ENCODE peak calls at places on chromosome 7, in four cellular contexts. N is AG09309, X is mammary epithelial cell, F is GM12865. A is an unnamed sample.

GRCh38 chr7:305410-306151 is 15.6 kb downstream of the FOXL3 start:
- DNase-seq in X (no peak), F (no peak), N (no peak), A (no peak)

GRCh38 chr7:16092711-16093110 is 328.6 kb downstream of the CRPPA start:
- DNase-seq in F (no peak), X (no peak), N (no peak), A (no peak)

GRCh38 chr7:13908667-13909382 is 80.6 kb downstream of the ETV1 start:
- DNase-seq in F (no peak), N (no peak), X (no peak), A (no peak)

GRCh38 chr7:10974717-10975032 is 1.0 kb downstream of the PHF14 start:
- DNase-seq in N (no peak), F (no peak), X (peak; percentile 36), A (no peak)

GRCh38 chr7:74561898-74562613 is 95.5 kb upstream of the GTF2I start:
- DNase-seq in X (peak; percentile 24), F (no peak), N (no peak), A (no peak)

GRCh38 chr7:51307811-51308737 is 8.5 kb downstream of the COBL start:
- DNase-seq in F (no peak), X (no peak), N (no peak), A (no peak)

GRCh38 chr7:149228831-149229471 is 10.5 kb upstream of the ZNF212 start:
- DNase-seq in F (no peak), X (no peak), N (no peak), A (no peak)

GRCh38 chr7:50405246-50405645 is 44.9 kb downstream of the FIGNL1 start:
- DNase-seq in X (no peak), F (peak; percentile 47), N (no peak), A (no peak)

GRCh38 chr7:118858651-118859149 is 634.2 kb downstream of the ANKRD7 start:
- DNase-seq in N (no peak), F (no peak), X (no peak), A (no peak)

GRCh38 chr7:149071641-149072437 is 18.7 kb downstream of the ZNF786 start:
- DNase-seq in F (peak; percentile 95), N (no peak), X (no peak), A (no peak)

GRCh38 chr7:120583835-120584586 is 273.9 kb downstream of the TSPAN12 start:
- DNase-seq in X (peak; percentile 5), F (no peak), N (no peak), A (no peak)

GRCh38 chr7:101235050-101235449 is 2.6 kb downstream of the CLDN15 start:
- DNase-seq in N (no peak), F (no peak), X (no peak), A (no peak)
- TF ChIP-seq CTCF in N (peak; percentile 35), F (peak; percentile 2), X (peak; percentile 41), A (peak; percentile 33)

DNA sequence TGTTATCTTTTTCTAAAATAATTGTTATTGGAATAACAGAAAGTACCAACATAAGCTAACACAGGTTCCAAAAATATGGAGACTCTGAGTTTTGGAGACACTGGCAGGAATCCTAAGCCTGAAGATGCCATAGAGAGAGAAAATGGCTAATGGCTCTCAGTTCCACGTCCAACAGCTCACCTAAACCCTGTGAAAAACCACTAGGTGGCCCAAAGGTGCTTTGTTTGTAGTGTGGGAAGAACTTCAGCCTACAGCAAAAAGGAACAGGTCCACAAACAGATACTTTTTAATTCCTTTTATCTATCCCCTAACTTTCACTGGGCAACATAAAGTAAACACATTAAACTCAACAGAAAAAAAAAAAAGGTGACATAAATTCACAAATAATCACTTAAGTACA is 272.3 kb downstream of the SEMA3D start:
- DNase-seq in X (no peak), F (peak; percentile 5), N (no peak), A (no peak)
- TF ChIP-seq CTCF in X (peak; percentile 36), F (no peak), N (no peak), A (no peak)

GRCh38 chr7:129147723-129148122 is 3.2 kb downstream of the TSPAN33 start:
- DNase-seq in X (no peak), N (no peak), F (peak; percentile 44), A (no peak)

GRCh38 chr7:129146237-129146979 is 1.9 kb downstream of the TSPAN33 start:
- DNase-seq in N (no peak), X (no peak), F (peak; percentile 88), A (peak; percentile 12)

GRCh38 chr7:129143724-129144094 is 798 bp upstream of the TSPAN33 start:
- DNase-seq in F (no peak), N (no peak), X (no peak), A (no peak)

GRCh38 chr7:129144834-129145668 is 544 bp downstream of the TSPAN33 start:
- DNase-seq in X (no peak), N (no peak), F (peak; percentile 37), A (no peak)

GRCh38 chr7:129144095-129144833 is at the start of gene TSPAN33:
- DNase-seq in F (peak; percentile 84), X (peak; percentile 71), N (peak; percentile 1), A (peak; percentile 5)
- TF ChIP-seq CTCF in F (no peak), X (no peak), N (no peak), A (no peak)

GRCh38 chr7:72577107-72577506 is 165.0 kb upstream of the CALN1 start:
- DNase-seq in N (no peak), F (no peak), X (no peak), A (no peak)
- TF ChIP-seq CTCF in N (no peak), F (no peak), X (no peak), A (no peak)

GRCh38 chr7:5139998-5140397 is 50.0 kb upstream of the WIPI2 start:
- DNase-seq in F (peak; percentile 56), N (no peak), X (no peak), A (no peak)
- TF ChIP-seq CTCF in F (peak; percentile 52), N (peak; percentile 29), X (peak; percentile 25), A (peak; percentile 26)

DNA sequence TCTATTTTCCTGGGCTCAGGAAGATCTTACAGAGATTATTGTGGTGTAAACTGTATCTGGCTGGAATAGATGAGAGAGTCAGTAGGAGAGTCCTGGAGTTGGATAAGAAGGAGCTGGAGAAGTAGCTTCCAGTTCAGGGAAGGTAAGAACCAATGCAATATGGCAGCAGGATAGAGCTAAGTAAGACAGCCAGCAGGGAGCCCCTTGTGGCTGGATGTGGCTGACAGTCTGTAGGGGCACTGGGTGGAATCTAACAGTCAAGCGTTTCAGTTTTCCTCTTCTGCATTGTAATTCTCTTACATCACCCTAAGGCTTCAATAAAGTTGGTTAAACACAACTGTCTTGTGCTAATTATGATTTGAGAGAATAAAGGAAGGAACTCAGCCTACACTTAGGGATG is 105.8 kb upstream of the EEPD1 start:
- DNase-seq in N (no peak), X (no peak), F (no peak), A (no peak)
- TF ChIP-seq CTCF in N (peak; percentile 33), X (peak; percentile 26), F (peak; percentile 33), A (peak; percentile 8)

DNA sequence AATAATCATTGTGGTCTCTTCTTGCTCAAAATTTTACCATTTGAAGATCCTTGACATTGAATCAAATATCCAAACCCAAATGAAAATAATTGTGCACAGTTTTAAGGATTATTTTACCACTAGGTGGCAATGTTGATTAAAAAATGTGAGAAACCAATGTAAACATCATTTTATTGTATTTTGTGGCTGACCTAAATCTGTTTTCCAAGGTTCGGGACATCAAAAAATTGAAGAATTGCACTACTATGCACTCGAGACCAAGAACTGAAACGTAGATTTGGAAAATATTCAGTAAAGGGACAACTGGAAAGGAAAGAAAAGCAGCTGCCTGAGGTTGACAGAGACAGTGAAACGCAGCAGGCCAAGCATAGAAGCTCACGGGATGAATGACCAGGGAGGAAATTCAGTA is 259.3 kb downstream of the SNX13 start:
- DNase-seq in F (peak; percentile 18), N (no peak), X (peak; percentile 61), A (no peak)
- TF ChIP-seq CTCF in F (peak; percentile 19), N (peak; percentile 11), X (peak; percentile 39), A (peak; percentile 33)

GRCh38 chr7:150860291-150860977 is 8.1 kb downstream of the AOC1 start:
- DNase-seq in F (no peak), N (no peak), X (no peak), A (no peak)
- TF ChIP-seq CTCF in F (no peak), N (no peak), X (no peak), A (no peak)

DNA sequence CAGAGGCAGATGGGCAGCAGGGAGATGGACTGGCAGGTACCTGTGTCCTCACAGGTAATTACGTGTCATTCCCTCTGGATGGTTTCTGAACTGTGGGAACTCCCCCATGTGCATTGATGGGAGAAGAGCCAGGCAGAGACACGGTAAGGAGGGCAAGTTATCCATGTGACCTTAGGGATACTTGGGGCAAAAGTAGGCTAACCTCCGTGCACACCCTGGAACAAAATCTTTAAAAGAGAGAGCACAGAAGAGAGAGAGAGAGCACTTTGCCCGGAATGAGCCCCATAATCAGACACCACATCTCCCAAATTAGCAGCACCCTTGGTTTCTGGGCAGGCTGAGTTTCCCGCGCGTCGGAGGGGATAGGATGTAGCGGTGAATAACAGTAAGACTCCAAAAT is 423.2 kb downstream of the PAXIP1 start:
- DNase-seq in X (no peak), F (no peak), N (no peak), A (no peak)
- TF ChIP-seq CTCF in X (no peak), F (no peak), N (no peak), A (no peak)

A was measured in AG09319.